ENCODE peak calls at places on chromosomes 2 and 18, in seven cellular contexts. U, P, V, L, D, Y and O are unnamed samples.

GRCh38 chr2:168961450-168962229 is 60.5 kb downstream of the G6PC2 start:
- DNase-seq in D (peak; percentile 81), U (peak; percentile 14), L (peak; percentile 92), V (no peak), P (peak; percentile 46), Y (peak; percentile 12), O (peak; percentile 63)

GRCh38 chr2:12767541-12767940 is 50.8 kb downstream of the TRIB2 start:
- DNase-seq in V (no peak), L (no peak), P (no peak), D (no peak), Y (no peak), U (no peak), O (no peak)

GRCh38 chr2:236663671-236664101 is 94.1 kb downstream of the ACKR3 start:
- DNase-seq in U (no peak), V (no peak), D (peak; percentile 43), P (no peak), L (no peak), Y (no peak), O (peak; percentile 79)

GRCh38 chr2:98157557-98157956 is 70.6 kb downstream of the VWA3B start:
- DNase-seq in V (no peak), P (no peak), L (no peak), D (no peak), U (no peak), Y (no peak), O (no peak)

GRCh38 chr2:41024806-41025205 is 572.9 kb upstream of the SLC8A1 start:
- DNase-seq in U (no peak), P (no peak), D (no peak), V (no peak), Y (no peak), L (no peak), O (no peak)

GRCh38 chr2:224171226-224171625 is 132.1 kb upstream of the SERPINE2 start:
- DNase-seq in V (no peak), P (no peak), D (no peak), Y (no peak), U (peak; percentile 41), L (no peak), O (no peak)

GRCh38 chr18:27656167-27656778 is 471.2 kb upstream of the CHST9 start:
- DNase-seq in V (no peak), Y (no peak), L (peak; percentile 28), U (no peak), D (peak; percentile 29), P (no peak), O (peak; percentile 22)

GRCh38 chr2:143762176-143762928 is 633.1 kb downstream of the ARHGAP15 start:
- DNase-seq in L (no peak), Y (no peak), U (no peak), V (no peak), P (no peak), D (no peak), O (no peak)

GRCh38 chr2:152622228-152622627 is 95.0 kb downstream of the PRPF40A start:
- DNase-seq in U (no peak), V (no peak), D (no peak), L (no peak), Y (no peak), P (no peak), O (peak; percentile 62)

GRCh38 chr18:23258566-23259265 is 123.4 kb downstream of the CABLES1 start:
- DNase-seq in U (no peak), V (no peak), P (no peak), L (no peak), D (no peak), Y (no peak), O (no peak)

GRCh38 chr18:74310411-74310810 is 5.2 kb upstream of the C18orf63 start:
- DNase-seq in L (peak; percentile 75), D (peak; percentile 33), P (no peak), Y (no peak), U (no peak), V (no peak), O (no peak)

GRCh38 chr2:60353863-60354262 is 199.6 kb downstream of the BCL11A start:
- DNase-seq in U (no peak), L (no peak), D (no peak), P (no peak), Y (no peak), V (no peak), O (no peak)

GRCh38 chr2:120886967-120887672 is 151.5 kb downstream of the GLI2 start:
- DNase-seq in D (no peak), V (peak; percentile 70), U (no peak), L (no peak), Y (no peak), P (no peak), O (no peak)

GRCh38 chr2:24883946-24884345 is 36.1 kb downstream of the ADCY3 start:
- DNase-seq in D (no peak), Y (no peak), V (no peak), P (no peak), U (no peak), L (peak; percentile 32), O (no peak)

GRCh38 chr18:50125456-50125855 is 69.5 kb downstream of the MYO5B start:
- DNase-seq in U (no peak), L (no peak), D (no peak), Y (no peak), P (no peak), V (no peak), O (no peak)

GRCh38 chr2:116585654-116586053 is 1228.8 kb upstream of the DDX18 start:
- DNase-seq in P (no peak), U (no peak), Y (no peak), V (no peak), L (no peak), D (no peak), O (no peak)

GRCh38 chr18:59022167-59022945 is 117.3 kb upstream of the SEC11C start:
- DNase-seq in Y (no peak), L (no peak), U (no peak), D (no peak), P (no peak), V (no peak), O (no peak)

GRCh38 chr18:55422456-55423185 is 165.4 kb downstream of the TCF4 start:
- DNase-seq in D (no peak), U (peak; percentile 22), P (no peak), L (no peak), Y (no peak), V (no peak), O (no peak)

GRCh38 chr2:209771474-209772292 is at the start of gene UNC80:
- DNase-seq in L (peak; percentile 69), P (no peak), Y (peak; percentile 93), D (peak; percentile 37), V (peak; percentile 62), U (peak; percentile 10), O (peak; percentile 46)

GRCh38 chr2:10424916-10425505 is 23.1 kb downstream of the ODC1 start:
- DNase-seq in Y (no peak), L (no peak), P (no peak), V (no peak), U (no peak), D (no peak), O (no peak)

GRCh38 chr2:148622390-148622789 is 22.2 kb upstream of the EPC2 start:
- DNase-seq in P (no peak), U (no peak), Y (no peak), V (no peak), L (no peak), D (no peak), O (no peak)

GRCh38 chr2:20663196-20664070 is 3.5 kb upstream of the GDF7 start:
- DNase-seq in D (no peak), U (no peak), P (no peak), Y (no peak), V (no peak), L (no peak), O (no peak)

GRCh38 chr2:100756704-100757103 is 63.2 kb upstream of the NPAS2 start:
- DNase-seq in P (no peak), Y (no peak), U (no peak), D (no peak), V (no peak), L (no peak), O (no peak)

GRCh38 chr18:2147866-2148265 is 423.4 kb downstream of the METTL4 start:
- DNase-seq in V (no peak), U (no peak), P (no peak), L (peak; percentile 61), Y (no peak), D (no peak), O (peak; percentile 78)

GRCh38 chr2:163348843-163349395 is 386.9 kb downstream of the FIGN start:
- DNase-seq in Y (no peak), L (peak; percentile 93), D (peak; percentile 76), P (peak; percentile 46), V (no peak), U (peak; percentile 19), O (no peak)

GRCh38 chr2:174682578-174683391 is 81.5 kb downstream of the CHRNA1 start:
- DNase-seq in L (peak; percentile 53), V (peak; percentile 61), U (peak; percentile 75), P (no peak), Y (peak; percentile 41), D (peak; percentile 29), O (no peak)

GRCh38 chr2:174681983-174682577 is 82.2 kb downstream of the CHRNA1 start:
- DNase-seq in D (peak; percentile 26), V (peak; percentile 35), Y (peak; percentile 26), L (no peak), U (peak; percentile 31), P (no peak), O (no peak)

GRCh38 chr2:174681099-174681982 is 82.9 kb downstream of the CHRNA1 start:
- DNase-seq in D (no peak), U (peak; percentile 15), Y (no peak), L (peak; percentile 52), V (no peak), P (no peak), O (peak; percentile 19)

GRCh38 chr2:174686430-174686829 is 77.8 kb downstream of the CHRNA1 start:
- DNase-seq in P (no peak), L (no peak), U (no peak), D (no peak), Y (no peak), V (no peak), O (no peak)

GRCh38 chr2:174683392-174683759 is 80.9 kb downstream of the CHRNA1 start:
- DNase-seq in U (no peak), D (peak; percentile 27), P (no peak), L (peak; percentile 79), Y (no peak), V (no peak), O (peak; percentile 28)
- TF ChIP-seq CTCF in U (no peak), D (peak; percentile 58), P (peak; percentile 41), L (peak; percentile 55), Y (no peak), V (no peak), O (peak; percentile 39)

GRCh38 chr18:68627812-68628211 is 87.1 kb downstream of the TMX3 start:
- DNase-seq in D (no peak), L (no peak), P (no peak), Y (no peak), V (no peak), U (no peak), O (no peak)

GRCh38 chr18:68623342-68623741 is 91.6 kb downstream of the TMX3 start:
- DNase-seq in U (no peak), P (peak; percentile 53), Y (peak; percentile 39), D (peak; percentile 64), V (peak; percentile 33), L (peak; percentile 91), O (peak; percentile 74)
- TF ChIP-seq CTCF in U (peak; percentile 40), P (peak; percentile 89), Y (peak; percentile 96), D (peak; percentile 90), V (peak; percentile 54), L (peak; percentile 95), O (peak; percentile 84)

GRCh38 chr2:96528680-96529375 is 7.7 kb upstream of the ARID5A start:
- DNase-seq in Y (no peak), U (no peak), D (no peak), P (no peak), V (no peak), L (no peak), O (no peak)
- TF ChIP-seq CTCF in Y (no peak), U (no peak), D (peak; percentile 13), P (no peak), V (no peak), L (no peak), O (peak; percentile 5)

GRCh38 chr2:199480966-199481365 is 23.2 kb upstream of the SATB2 start:
- DNase-seq in U (no peak), P (no peak), Y (no peak), V (no peak), D (no peak), L (no peak), O (no peak)
- TF ChIP-seq CTCF in U (no peak), P (no peak), Y (no peak), V (no peak), D (no peak), L (no peak), O (no peak)